ENCODE peak calls at places on chromosomes 2 and 18, in five cellular contexts. One of them, this sample, is unnamed.

GRCh38 chr2:64987963-64988419 is 1.2 kb upstream of the SLC1A4 start:
- DNase-seq in HepG2: peak
- DNase-seq in T-helper 2 cell: no peak
- DNase-seq in stimulated activated CD4-positive, alpha-beta T cell treated with anti-CD3 and anti-CD28 coated beads, Interleukin-15, amount 100 ng/mL, for 1 hour: no peak
- DNase-seq in stimulated activated effector memory CD8-positive, alpha-beta T cell treated with anti-CD3 and anti-CD28 coated beads, Interleukin-12 subunit alpha, Interleukin-12 subunit beta, amount 100 ng/mL, for 72 hours: no peak
- DNase-seq in this sample: no peak

GRCh38 chr18:32271649-32272324 is 81.9 kb downstream of the MEP1B start:
- DNase-seq in stimulated activated CD4-positive, alpha-beta T cell treated with anti-CD3 and anti-CD28 coated beads, Interleukin-15, amount 100 ng/mL, for 1 hour: no peak
- DNase-seq in T-helper 2 cell: no peak
- DNase-seq in HepG2: peak
- DNase-seq in stimulated activated effector memory CD8-positive, alpha-beta T cell treated with anti-CD3 and anti-CD28 coated beads, Interleukin-12 subunit alpha, Interleukin-12 subunit beta, amount 100 ng/mL, for 72 hours: no peak
- DNase-seq in this sample: peak

GRCh38 chr2:178677599-178677998 is 129.6 kb downstream of the TTN start:
- DNase-seq in T-helper 2 cell: no peak
- DNase-seq in stimulated activated effector memory CD8-positive, alpha-beta T cell treated with anti-CD3 and anti-CD28 coated beads, Interleukin-12 subunit alpha, Interleukin-12 subunit beta, amount 100 ng/mL, for 72 hours: no peak
- DNase-seq in stimulated activated CD4-positive, alpha-beta T cell treated with anti-CD3 and anti-CD28 coated beads, Interleukin-15, amount 100 ng/mL, for 1 hour: no peak
- DNase-seq in HepG2: no peak
- DNase-seq in this sample: no peak

GRCh38 chr18:10410472-10411300 is 43.7 kb upstream of the APCDD1 start:
- DNase-seq in HepG2: no peak
- DNase-seq in stimulated activated effector memory CD8-positive, alpha-beta T cell treated with anti-CD3 and anti-CD28 coated beads, Interleukin-12 subunit alpha, Interleukin-12 subunit beta, amount 100 ng/mL, for 72 hours: no peak
- DNase-seq in stimulated activated CD4-positive, alpha-beta T cell treated with anti-CD3 and anti-CD28 coated beads, Interleukin-15, amount 100 ng/mL, for 1 hour: no peak
- DNase-seq in T-helper 2 cell: no peak
- DNase-seq in this sample: no peak

GRCh38 chr2:181891966-181892794 is 650 bp downstream of the ITPRID2 start:
- DNase-seq in HepG2: peak
- DNase-seq in T-helper 2 cell: peak
- DNase-seq in stimulated activated effector memory CD8-positive, alpha-beta T cell treated with anti-CD3 and anti-CD28 coated beads, Interleukin-12 subunit alpha, Interleukin-12 subunit beta, amount 100 ng/mL, for 72 hours: peak
- DNase-seq in stimulated activated CD4-positive, alpha-beta T cell treated with anti-CD3 and anti-CD28 coated beads, Interleukin-15, amount 100 ng/mL, for 1 hour: peak
- DNase-seq in this sample: peak

GRCh38 chr2:171963198-171963597 is 36.6 kb upstream of the METAP1D start:
- DNase-seq in stimulated activated CD4-positive, alpha-beta T cell treated with anti-CD3 and anti-CD28 coated beads, Interleukin-15, amount 100 ng/mL, for 1 hour: no peak
- DNase-seq in T-helper 2 cell: no peak
- DNase-seq in HepG2: no peak
- DNase-seq in stimulated activated effector memory CD8-positive, alpha-beta T cell treated with anti-CD3 and anti-CD28 coated beads, Interleukin-12 subunit alpha, Interleukin-12 subunit beta, amount 100 ng/mL, for 72 hours: no peak
- DNase-seq in this sample: no peak

GRCh38 chr2:58853420-58853819 is 612.3 kb upstream of the FANCL start:
- DNase-seq in stimulated activated effector memory CD8-positive, alpha-beta T cell treated with anti-CD3 and anti-CD28 coated beads, Interleukin-12 subunit alpha, Interleukin-12 subunit beta, amount 100 ng/mL, for 72 hours: no peak
- DNase-seq in stimulated activated CD4-positive, alpha-beta T cell treated with anti-CD3 and anti-CD28 coated beads, Interleukin-15, amount 100 ng/mL, for 1 hour: no peak
- DNase-seq in T-helper 2 cell: no peak
- DNase-seq in HepG2: no peak
- DNase-seq in this sample: no peak

GRCh38 chr2:40129725-40130124 is 322.2 kb downstream of the SLC8A1 start:
- DNase-seq in stimulated activated effector memory CD8-positive, alpha-beta T cell treated with anti-CD3 and anti-CD28 coated beads, Interleukin-12 subunit alpha, Interleukin-12 subunit beta, amount 100 ng/mL, for 72 hours: no peak
- DNase-seq in T-helper 2 cell: no peak
- DNase-seq in stimulated activated CD4-positive, alpha-beta T cell treated with anti-CD3 and anti-CD28 coated beads, Interleukin-15, amount 100 ng/mL, for 1 hour: no peak
- DNase-seq in HepG2: no peak
- DNase-seq in this sample: no peak

GRCh38 chr2:239245872-239246701 is 154.7 kb downstream of the HDAC4 start:
- DNase-seq in HepG2: no peak
- DNase-seq in stimulated activated CD4-positive, alpha-beta T cell treated with anti-CD3 and anti-CD28 coated beads, Interleukin-15, amount 100 ng/mL, for 1 hour: no peak
- DNase-seq in stimulated activated effector memory CD8-positive, alpha-beta T cell treated with anti-CD3 and anti-CD28 coated beads, Interleukin-12 subunit alpha, Interleukin-12 subunit beta, amount 100 ng/mL, for 72 hours: no peak
- DNase-seq in T-helper 2 cell: no peak
- DNase-seq in this sample: no peak

GRCh38 chr2:214481204-214481603 is 70.3 kb downstream of the VWC2L start:
- DNase-seq in stimulated activated effector memory CD8-positive, alpha-beta T cell treated with anti-CD3 and anti-CD28 coated beads, Interleukin-12 subunit alpha, Interleukin-12 subunit beta, amount 100 ng/mL, for 72 hours: no peak
- DNase-seq in HepG2: no peak
- DNase-seq in T-helper 2 cell: no peak
- DNase-seq in stimulated activated CD4-positive, alpha-beta T cell treated with anti-CD3 and anti-CD28 coated beads, Interleukin-15, amount 100 ng/mL, for 1 hour: no peak
- DNase-seq in this sample: peak

GRCh38 chr2:211161236-211161635 is 604.8 kb downstream of the CPS1 start:
- DNase-seq in stimulated activated CD4-positive, alpha-beta T cell treated with anti-CD3 and anti-CD28 coated beads, Interleukin-15, amount 100 ng/mL, for 1 hour: no peak
- DNase-seq in HepG2: no peak
- DNase-seq in stimulated activated effector memory CD8-positive, alpha-beta T cell treated with anti-CD3 and anti-CD28 coated beads, Interleukin-12 subunit alpha, Interleukin-12 subunit beta, amount 100 ng/mL, for 72 hours: no peak
- DNase-seq in T-helper 2 cell: no peak
- DNase-seq in this sample: no peak

GRCh38 chr18:69233465-69234054 is 167.1 kb upstream of the DOK6 start:
- DNase-seq in T-helper 2 cell: no peak
- DNase-seq in stimulated activated effector memory CD8-positive, alpha-beta T cell treated with anti-CD3 and anti-CD28 coated beads, Interleukin-12 subunit alpha, Interleukin-12 subunit beta, amount 100 ng/mL, for 72 hours: no peak
- DNase-seq in HepG2: no peak
- DNase-seq in stimulated activated CD4-positive, alpha-beta T cell treated with anti-CD3 and anti-CD28 coated beads, Interleukin-15, amount 100 ng/mL, for 1 hour: no peak
- DNase-seq in this sample: no peak

GRCh38 chr2:231336700-231337099 is 58.8 kb upstream of the B3GNT7 start:
- DNase-seq in T-helper 2 cell: no peak
- DNase-seq in stimulated activated CD4-positive, alpha-beta T cell treated with anti-CD3 and anti-CD28 coated beads, Interleukin-15, amount 100 ng/mL, for 1 hour: no peak
- DNase-seq in stimulated activated effector memory CD8-positive, alpha-beta T cell treated with anti-CD3 and anti-CD28 coated beads, Interleukin-12 subunit alpha, Interleukin-12 subunit beta, amount 100 ng/mL, for 72 hours: no peak
- DNase-seq in HepG2: no peak
- DNase-seq in this sample: no peak

GRCh38 chr2:160042054-160042453 is 20.4 kb downstream of the PLA2R1 start:
- DNase-seq in T-helper 2 cell: no peak
- DNase-seq in HepG2: no peak
- DNase-seq in stimulated activated CD4-positive, alpha-beta T cell treated with anti-CD3 and anti-CD28 coated beads, Interleukin-15, amount 100 ng/mL, for 1 hour: no peak
- DNase-seq in stimulated activated effector memory CD8-positive, alpha-beta T cell treated with anti-CD3 and anti-CD28 coated beads, Interleukin-12 subunit alpha, Interleukin-12 subunit beta, amount 100 ng/mL, for 72 hours: no peak
- DNase-seq in this sample: no peak

GRCh38 chr2:1627628-1628371 is 116.5 kb downstream of the PXDN start:
- DNase-seq in T-helper 2 cell: no peak
- DNase-seq in stimulated activated effector memory CD8-positive, alpha-beta T cell treated with anti-CD3 and anti-CD28 coated beads, Interleukin-12 subunit alpha, Interleukin-12 subunit beta, amount 100 ng/mL, for 72 hours: no peak
- DNase-seq in HepG2: no peak
- DNase-seq in stimulated activated CD4-positive, alpha-beta T cell treated with anti-CD3 and anti-CD28 coated beads, Interleukin-15, amount 100 ng/mL, for 1 hour: no peak
- DNase-seq in this sample: no peak

GRCh38 chr2:238132463-238133450 is 5.7 kb upstream of the KLHL30 start:
- DNase-seq in HepG2: no peak
- DNase-seq in stimulated activated effector memory CD8-positive, alpha-beta T cell treated with anti-CD3 and anti-CD28 coated beads, Interleukin-12 subunit alpha, Interleukin-12 subunit beta, amount 100 ng/mL, for 72 hours: no peak
- DNase-seq in stimulated activated CD4-positive, alpha-beta T cell treated with anti-CD3 and anti-CD28 coated beads, Interleukin-15, amount 100 ng/mL, for 1 hour: no peak
- DNase-seq in T-helper 2 cell: no peak
- DNase-seq in this sample: no peak

GRCh38 chr2:19198376-19198775 is 160.0 kb downstream of the OSR1 start:
- DNase-seq in T-helper 2 cell: no peak
- DNase-seq in stimulated activated effector memory CD8-positive, alpha-beta T cell treated with anti-CD3 and anti-CD28 coated beads, Interleukin-12 subunit alpha, Interleukin-12 subunit beta, amount 100 ng/mL, for 72 hours: no peak
- DNase-seq in HepG2: no peak
- DNase-seq in stimulated activated CD4-positive, alpha-beta T cell treated with anti-CD3 and anti-CD28 coated beads, Interleukin-15, amount 100 ng/mL, for 1 hour: no peak
- DNase-seq in this sample: peak

GRCh38 chr2:27263287-27264252 is 723 bp upstream of the SLC30A3 start:
- DNase-seq in stimulated activated effector memory CD8-positive, alpha-beta T cell treated with anti-CD3 and anti-CD28 coated beads, Interleukin-12 subunit alpha, Interleukin-12 subunit beta, amount 100 ng/mL, for 72 hours: no peak
- DNase-seq in stimulated activated CD4-positive, alpha-beta T cell treated with anti-CD3 and anti-CD28 coated beads, Interleukin-15, amount 100 ng/mL, for 1 hour: no peak
- DNase-seq in HepG2: no peak
- DNase-seq in T-helper 2 cell: no peak
- DNase-seq in this sample: no peak

GRCh38 chr2:70981866-70982810 is 3.7 kb downstream of the ANKRD53 start:
- DNase-seq in T-helper 2 cell: no peak
- DNase-seq in stimulated activated effector memory CD8-positive, alpha-beta T cell treated with anti-CD3 and anti-CD28 coated beads, Interleukin-12 subunit alpha, Interleukin-12 subunit beta, amount 100 ng/mL, for 72 hours: no peak
- DNase-seq in stimulated activated CD4-positive, alpha-beta T cell treated with anti-CD3 and anti-CD28 coated beads, Interleukin-15, amount 100 ng/mL, for 1 hour: no peak
- DNase-seq in HepG2: no peak
- DNase-seq in this sample: no peak

GRCh38 chr2:106284255-106284654 is 90.2 kb upstream of the UXS1 start:
- DNase-seq in stimulated activated effector memory CD8-positive, alpha-beta T cell treated with anti-CD3 and anti-CD28 coated beads, Interleukin-12 subunit alpha, Interleukin-12 subunit beta, amount 100 ng/mL, for 72 hours: no peak
- DNase-seq in T-helper 2 cell: no peak
- DNase-seq in stimulated activated CD4-positive, alpha-beta T cell treated with anti-CD3 and anti-CD28 coated beads, Interleukin-15, amount 100 ng/mL, for 1 hour: no peak
- DNase-seq in HepG2: no peak
- DNase-seq in this sample: peak

GRCh38 chr18:5294618-5295230 is 802 bp downstream of the ZBTB14 start:
- DNase-seq in HepG2: peak
- DNase-seq in T-helper 2 cell: peak
- DNase-seq in stimulated activated CD4-positive, alpha-beta T cell treated with anti-CD3 and anti-CD28 coated beads, Interleukin-15, amount 100 ng/mL, for 1 hour: peak
- DNase-seq in stimulated activated effector memory CD8-positive, alpha-beta T cell treated with anti-CD3 and anti-CD28 coated beads, Interleukin-12 subunit alpha, Interleukin-12 subunit beta, amount 100 ng/mL, for 72 hours: peak
- DNase-seq in this sample: peak

GRCh38 chr18:78882585-78882984 is 97.0 kb upstream of the SALL3 start:
- DNase-seq in T-helper 2 cell: no peak
- DNase-seq in stimulated activated effector memory CD8-positive, alpha-beta T cell treated with anti-CD3 and anti-CD28 coated beads, Interleukin-12 subunit alpha, Interleukin-12 subunit beta, amount 100 ng/mL, for 72 hours: no peak
- DNase-seq in HepG2: no peak
- DNase-seq in stimulated activated CD4-positive, alpha-beta T cell treated with anti-CD3 and anti-CD28 coated beads, Interleukin-15, amount 100 ng/mL, for 1 hour: no peak
- DNase-seq in this sample: no peak

GRCh38 chr2:28753043-28753683 is 1.5 kb downstream of the PPP1CB start:
- DNase-seq in stimulated activated effector memory CD8-positive, alpha-beta T cell treated with anti-CD3 and anti-CD28 coated beads, Interleukin-12 subunit alpha, Interleukin-12 subunit beta, amount 100 ng/mL, for 72 hours: no peak
- DNase-seq in HepG2: peak
- DNase-seq in stimulated activated CD4-positive, alpha-beta T cell treated with anti-CD3 and anti-CD28 coated beads, Interleukin-15, amount 100 ng/mL, for 1 hour: no peak
- DNase-seq in T-helper 2 cell: peak
- DNase-seq in this sample: peak

GRCh38 chr2:84888401-84889276 is 7.8 kb upstream of the TRABD2A start:
- DNase-seq in stimulated activated effector memory CD8-positive, alpha-beta T cell treated with anti-CD3 and anti-CD28 coated beads, Interleukin-12 subunit alpha, Interleukin-12 subunit beta, amount 100 ng/mL, for 72 hours: no peak
- DNase-seq in HepG2: no peak
- DNase-seq in T-helper 2 cell: no peak
- DNase-seq in stimulated activated CD4-positive, alpha-beta T cell treated with anti-CD3 and anti-CD28 coated beads, Interleukin-15, amount 100 ng/mL, for 1 hour: no peak
- DNase-seq in this sample: peak

GRCh38 chr2:33518929-33519328 is 42.5 kb downstream of the RASGRP3 start:
- DNase-seq in T-helper 2 cell: no peak
- DNase-seq in stimulated activated effector memory CD8-positive, alpha-beta T cell treated with anti-CD3 and anti-CD28 coated beads, Interleukin-12 subunit alpha, Interleukin-12 subunit beta, amount 100 ng/mL, for 72 hours: no peak
- DNase-seq in stimulated activated CD4-positive, alpha-beta T cell treated with anti-CD3 and anti-CD28 coated beads, Interleukin-15, amount 100 ng/mL, for 1 hour: no peak
- DNase-seq in HepG2: no peak
- DNase-seq in this sample: no peak

GRCh38 chr2:186917866-186918265 is 68.9 kb upstream of the ZSWIM2 start:
- DNase-seq in stimulated activated effector memory CD8-positive, alpha-beta T cell treated with anti-CD3 and anti-CD28 coated beads, Interleukin-12 subunit alpha, Interleukin-12 subunit beta, amount 100 ng/mL, for 72 hours: no peak
- DNase-seq in T-helper 2 cell: no peak
- DNase-seq in HepG2: no peak
- DNase-seq in stimulated activated CD4-positive, alpha-beta T cell treated with anti-CD3 and anti-CD28 coated beads, Interleukin-15, amount 100 ng/mL, for 1 hour: no peak
- DNase-seq in this sample: no peak

GRCh38 chr18:77119851-77120491 is 12.6 kb downstream of the MBP start:
- DNase-seq in T-helper 2 cell: no peak
- DNase-seq in stimulated activated effector memory CD8-positive, alpha-beta T cell treated with anti-CD3 and anti-CD28 coated beads, Interleukin-12 subunit alpha, Interleukin-12 subunit beta, amount 100 ng/mL, for 72 hours: no peak
- DNase-seq in HepG2: no peak
- DNase-seq in stimulated activated CD4-positive, alpha-beta T cell treated with anti-CD3 and anti-CD28 coated beads, Interleukin-15, amount 100 ng/mL, for 1 hour: no peak
- DNase-seq in this sample: no peak

GRCh38 chr2:238591732-238592131 is 165.0 kb downstream of the ASB1 start:
- DNase-seq in T-helper 2 cell: no peak
- DNase-seq in HepG2: no peak
- DNase-seq in stimulated activated effector memory CD8-positive, alpha-beta T cell treated with anti-CD3 and anti-CD28 coated beads, Interleukin-12 subunit alpha, Interleukin-12 subunit beta, amount 100 ng/mL, for 72 hours: no peak
- DNase-seq in stimulated activated CD4-positive, alpha-beta T cell treated with anti-CD3 and anti-CD28 coated beads, Interleukin-15, amount 100 ng/mL, for 1 hour: no peak
- DNase-seq in this sample: no peak

This sample was measured in globus pallidus.